ENCODE peak calls at places on chromosome 2, in nine cellular contexts. Z is SJSA1, Y is tibial nerve, L is Peyer's patch, S is transverse colon, A is cardiac muscle cell, R is adipocyte, I is pancreas, E is prostate gland. M is an unnamed sample. For H3K36me3, the result is how much of the 10 kb centered on the place peaks cover.

GRCh38 chr2:205187731-205188130 is 494.6 kb upstream of the NRP2 start:
- DNase-seq in Z (no peak), Y (no peak), L (no peak), S (no peak), A (no peak), R (no peak), I (no peak), E (no peak), M (no peak)

GRCh38 chr2:16152101-16152927 is 212.0 kb downstream of the MYCN start:
- DNase-seq in Z (no peak), Y (no peak), L (no peak), S (no peak), A (no peak), R (no peak), I (no peak), E (no peak), M (no peak)

GRCh38 chr2:3639653-3640052 is 18.3 kb upstream of the ALLC start:
- DNase-seq in Z (no peak), Y (no peak), L (peak), S (no peak), A (no peak), R (no peak), I (no peak), E (no peak), M (no peak)

GRCh38 chr2:158818511-158818910 is 23.4 kb downstream of the DAPL1 start:
- DNase-seq in Z (no peak), Y (no peak), L (no peak), S (no peak), A (peak), R (peak), I (no peak), E (no peak), M (no peak)

GRCh38 chr2:216344206-216344957 is 27.9 kb downstream of the MARCHF4 start:
- DNase-seq in Z (no peak), Y (no peak), L (no peak), S (no peak), A (no peak), R (peak), I (no peak), E (no peak), M (no peak)

GRCh38 chr2:26178246-26178645 is 5.4 kb downstream of the GAREM2 start:
- DNase-seq in Z (no peak), Y (no peak), L (no peak), S (no peak), A (no peak), R (no peak), I (no peak), E (no peak), M (no peak)

GRCh38 chr2:153963247-153963646 is 91.5 kb downstream of the GALNT13 start:
- DNase-seq in Z (no peak), Y (no peak), L (no peak), S (no peak), A (no peak), R (no peak), I (no peak), E (no peak), M (no peak)

GRCh38 chr2:223860809-223861738 is 23.7 kb upstream of the AP1S3 start:
- DNase-seq in Z (peak), Y (no peak), L (peak), S (peak), A (peak), R (peak), I (no peak), E (no peak), M (no peak)

GRCh38 chr2:36657703-36658102 is 38.8 kb upstream of the VIT start:
- DNase-seq in Z (no peak), Y (no peak), L (no peak), S (no peak), A (no peak), R (no peak), I (no peak), E (no peak), M (no peak)

GRCh38 chr2:229174794-229175529 is 96.1 kb downstream of the PID1 start:
- DNase-seq in Z (no peak), Y (no peak), L (no peak), S (no peak), A (peak), R (peak), I (no peak), E (no peak), M (peak)

GRCh38 chr2:5666798-5667197 is 25.4 kb upstream of the SOX11 start:
- DNase-seq in Z (no peak), Y (no peak), L (no peak), S (no peak), A (no peak), R (no peak), I (no peak), E (no peak), M (no peak)

GRCh38 chr2:20676353-20677215 is 9.6 kb downstream of the GDF7 start:
- DNase-seq in Z (no peak), Y (no peak), L (peak), S (peak), A (no peak), R (no peak), I (no peak), E (no peak), M (no peak)

GRCh38 chr2:122414911-122415310 is 659.5 kb downstream of the TSN start:
- DNase-seq in Z (no peak), Y (no peak), L (no peak), S (no peak), A (no peak), R (no peak), I (no peak), E (no peak), M (no peak)

GRCh38 chr2:219285894-219286425 is 6.8 kb downstream of the DNAJB2 start:
- DNase-seq in Z (no peak), Y (peak), L (no peak), S (no peak), A (peak), R (peak), I (no peak), E (peak), M (no peak)

GRCh38 chr2:205714058-205714776 is 31.9 kb downstream of the NRP2 start:
- DNase-seq in Z (peak), Y (no peak), L (no peak), S (no peak), A (peak), R (peak), I (no peak), E (no peak), M (no peak)

GRCh38 chr2:222303045-222303827 is 4.4 kb upstream of the PAX3 start:
- DNase-seq in Z (no peak), Y (no peak), L (no peak), S (no peak), A (no peak), R (no peak), I (no peak), E (no peak), M (no peak)

GRCh38 chr2:1567556-1568344 is 154.5 kb downstream of the TPO start:
- DNase-seq in Z (no peak), Y (no peak), L (no peak), S (no peak), A (no peak), R (no peak), I (peak), E (no peak), M (no peak)

GRCh38 chr2:224444011-224444410 is 42.1 kb upstream of the FAM124B start:
- DNase-seq in Z (peak), Y (no peak), L (no peak), S (no peak), A (no peak), R (no peak), I (no peak), E (no peak), M (no peak)

GRCh38 chr2:73111300-73112025 is 1.3 kb downstream of the RAB11FIP5 start:
- DNase-seq in Z (peak), Y (no peak), L (peak), S (peak), A (peak), R (peak), I (no peak), E (no peak), M (no peak)

GRCh38 chr2:171529914-171530313 is 7.6 kb downstream of the CYBRD1 start:
- DNase-seq in Z (no peak), Y (no peak), L (no peak), S (no peak), A (no peak), R (peak), I (no peak), E (no peak), M (no peak)

GRCh38 chr2:66920415-66920814 is 476.7 kb upstream of the ETAA1 start:
- DNase-seq in Z (no peak), Y (no peak), L (no peak), S (no peak), A (no peak), R (no peak), I (no peak), E (no peak), M (no peak)

GRCh38 chr2:160293401-160293911 is 93.4 kb upstream of the ITGB6 start:
- DNase-seq in Z (peak), Y (no peak), L (no peak), S (no peak), A (peak), R (peak), I (no peak), E (no peak), M (no peak)

GRCh38 chr2:109342451-109342850 is 213.4 kb downstream of the SH3RF3 start:
- DNase-seq in Z (no peak), Y (no peak), L (no peak), S (no peak), A (no peak), R (no peak), I (peak), E (no peak), M (no peak)

GRCh38 chr2:102193074-102193473 is 6.3 kb downstream of the IL1RL2 start:
- DNase-seq in Z (peak), Y (no peak), L (no peak), S (no peak), A (no peak), R (peak), I (no peak), E (no peak), M (no peak)

GRCh38 chr2:98915751-98916358 is 20.2 kb downstream of the CRACDL start:
- DNase-seq in Z (no peak), Y (no peak), L (no peak), S (no peak), A (no peak), R (peak), I (no peak), E (no peak), M (no peak)

GRCh38 chr2:19863303-19864041 is 38.3 kb downstream of the TTC32 start:
- DNase-seq in Z (peak), Y (peak), L (peak), S (peak), A (peak), R (peak), I (peak), E (peak), M (peak)

GRCh38 chr2:62409442-62409841 is 96.6 kb downstream of the TMEM17 start:
- DNase-seq in Z (no peak), Y (no peak), L (no peak), S (no peak), A (no peak), R (peak), I (no peak), E (no peak), M (no peak)

GRCh38 chr2:7572460-7572859 is 655.2 kb downstream of the RNF144A start:
- DNase-seq in Z (no peak), Y (no peak), L (no peak), S (no peak), A (no peak), R (no peak), I (no peak), E (no peak), M (no peak)

GRCh38 chr2:98334439-98335078 is 11.7 kb upstream of the CNGA3 start:
- DNase-seq in Z (peak), Y (no peak), L (no peak), S (no peak), A (peak), R (peak), I (no peak), E (no peak), M (no peak)

GRCh38 chr2:184683923-184684322 is 85.6 kb downstream of the ZNF804A start:
- DNase-seq in Z (no peak), Y (no peak), L (no peak), S (no peak), A (no peak), R (no peak), I (no peak), E (no peak), M (no peak)

DNA sequence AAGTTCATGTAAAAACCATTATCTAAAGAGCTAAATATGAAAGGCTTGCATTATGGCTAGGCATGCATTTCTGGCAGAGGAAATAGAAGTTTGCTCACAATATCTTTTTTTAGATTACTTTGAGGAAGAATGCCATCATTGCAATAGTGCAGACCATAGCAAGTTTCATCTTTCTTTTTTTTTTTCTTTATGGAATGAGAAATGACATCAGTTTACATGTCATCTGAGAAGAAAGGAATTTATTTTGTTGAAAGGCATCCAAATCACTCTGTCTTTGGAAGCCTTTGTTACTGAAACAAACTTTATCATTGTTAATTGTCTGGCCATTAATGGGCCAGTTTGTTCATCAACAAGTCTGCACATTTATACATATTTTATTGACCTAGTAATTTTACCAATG is 74.6 kb upstream of the NCKAP5 start:
- DNase-seq in Z (no peak), Y (no peak), L (no peak), S (no peak), A (peak), R (peak), I (no peak), E (no peak), M (no peak)
- H3K36me3 ChIP-seq in Z (under half), Y (under half), L (under half), S (under half), A (under half), R (under half), I (under half), E (under half), M (under half)

GRCh38 chr2:169036717-169037450 is 5.8 kb upstream of the ABCB11 start:
- DNase-seq in Z (no peak), Y (no peak), L (no peak), S (no peak), A (no peak), R (no peak), I (no peak), E (no peak), M (no peak)
- H3K36me3 ChIP-seq in Z (under half), Y (under half), L (under half), S (under half), A (under half), R (under half), I (under half), E (under half), M (under half)

DNA sequence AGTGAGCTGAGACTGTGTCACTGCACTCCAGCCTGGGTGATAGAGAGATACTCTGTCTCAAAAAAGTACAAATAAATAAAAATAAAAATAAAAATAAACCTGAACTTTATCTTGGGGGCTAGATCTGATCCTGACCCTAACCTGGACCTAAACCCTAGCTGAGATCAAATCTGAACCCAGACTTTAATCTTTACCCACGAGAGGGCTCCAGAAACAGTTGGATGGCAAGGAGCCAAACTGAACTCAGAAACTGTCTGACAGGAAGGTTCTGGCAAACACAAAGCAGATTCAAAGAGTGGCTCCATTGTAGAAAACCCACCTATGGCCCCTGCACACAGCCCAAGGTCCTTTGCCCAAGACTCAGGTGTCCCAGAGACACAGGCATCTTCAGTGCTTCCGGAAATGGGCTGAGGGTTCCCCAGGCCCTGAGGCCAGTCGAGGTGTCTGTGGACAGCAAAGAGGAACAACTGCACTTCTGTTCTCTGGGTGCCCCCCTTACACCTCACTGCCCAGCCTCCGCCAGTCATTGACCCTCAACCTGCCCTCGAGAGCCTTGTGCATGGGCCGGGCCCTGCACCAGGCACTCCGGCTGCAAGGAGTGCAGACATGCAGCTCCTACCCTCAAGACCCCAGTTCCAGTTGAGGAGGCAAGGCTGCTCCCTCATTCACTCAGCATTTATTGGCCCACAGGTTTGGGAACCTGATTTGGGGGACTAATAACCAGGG is 95.2 kb downstream of the TFCP2L1 start:
- DNase-seq in Z (no peak), Y (no peak), L (no peak), S (no peak), A (no peak), R (no peak), I (peak), E (no peak), M (no peak)
- H3K36me3 ChIP-seq in Z (under half), Y (under half), L (under half), S (under half), A (under half), R (under half), I (under half), E (under half), M (under half)

DNA sequence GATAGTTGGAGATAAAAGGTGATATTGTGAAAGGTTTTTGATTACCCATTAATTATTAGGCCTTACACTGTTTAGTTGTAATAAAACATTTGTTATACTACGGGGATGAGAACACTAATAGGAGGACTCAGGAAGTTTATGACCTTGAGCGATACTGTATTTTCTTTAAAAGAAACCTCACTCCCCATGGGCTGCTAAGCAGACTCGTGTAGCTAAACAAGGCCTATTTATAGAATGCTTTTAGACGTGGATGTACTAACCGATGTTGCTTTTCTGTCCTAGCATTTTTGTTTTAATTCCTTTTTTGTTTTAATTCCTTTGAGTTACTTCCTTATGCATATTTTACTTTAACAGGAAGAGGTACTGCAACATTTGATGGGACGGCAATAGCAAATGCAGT is 22.9 kb downstream of the MSH6 start:
- DNase-seq in Z (no peak), Y (no peak), L (no peak), S (no peak), A (no peak), R (no peak), I (no peak), E (no peak), M (no peak)
- H3K36me3 ChIP-seq in Z (half or more), Y (half or more), L (under half), S (half or more), A (half or more), R (half or more), I (under half), E (under half), M (under half)